ENCODE peak calls at places on chromosomes 16 and 17, in seven cellular contexts. Q is GF-D8; T is germinal center; U is left ventricle myocardium inferior; I is progenitor cell of endocrine pancreas; J is GM04504; A is activated naive CD4-positive, alpha-beta T cell. W is an unnamed sample.
A peak's percentile ranks its signal among the peaks of the same experiment; 100 is the strongest.

GRCh38 chr16:10601444-10602401 is 21.3 kb upstream of the EMP2 start:
- DNase-seq in Q (no peak), T (no peak), U (peak; percentile 41), I (no peak), J (no peak), A (no peak), W (no peak)

GRCh38 chr17:30188211-30188939 is 47.1 kb downstream of the SLC6A4 start:
- DNase-seq in Q (no peak), T (no peak), U (no peak), I (no peak), J (no peak), A (no peak), W (no peak)

GRCh38 chr16:364595-365491 is 5.5 kb downstream of the MRPL28 start:
- DNase-seq in Q (no peak), T (no peak), U (no peak), I (no peak), J (no peak), A (no peak), W (no peak)

GRCh38 chr17:55527520-55528118 is 16.4 kb upstream of the SMIM36 start:
- DNase-seq in Q (no peak), T (peak; percentile 15), U (no peak), I (peak; percentile 22), J (peak; percentile 22), A (no peak), W (peak; percentile 13)

GRCh38 chr16:76931186-76931585 is 259.8 kb upstream of the MON1B start:
- DNase-seq in Q (no peak), T (no peak), U (no peak), I (no peak), J (no peak), A (no peak), W (no peak)

GRCh38 chr16:23836404-23837291 is 865 bp downstream of the PRKCB start:
- DNase-seq in Q (no peak), T (peak; percentile 76), U (peak; percentile 19), I (no peak), J (no peak), A (peak; percentile 57), W (no peak)

GRCh38 chr17:41308251-41308917 is 725 bp downstream of the KRTAP16-1 start:
- DNase-seq in Q (peak; percentile 71), T (peak; percentile 81), U (peak; percentile 58), I (no peak), J (no peak), A (peak; percentile 74), W (peak; percentile 96)

GRCh38 chr16:5296163-5296562 is 198.6 kb upstream of the EEF2KMT start:
- DNase-seq in Q (no peak), T (no peak), U (no peak), I (no peak), J (no peak), A (no peak), W (no peak)

GRCh38 chr17:70089513-70090148 is 14.6 kb downstream of the KCNJ16 start:
- DNase-seq in Q (no peak), T (no peak), U (no peak), I (no peak), J (no peak), A (no peak), W (no peak)

GRCh38 chr16:85528528-85529387 is 84.4 kb upstream of the GSE1 start:
- DNase-seq in Q (no peak), T (peak; percentile 36), U (no peak), I (no peak), J (no peak), A (no peak), W (no peak)

GRCh38 chr17:61467416-61468262 is 15.4 kb downstream of the TBX4 start:
- DNase-seq in Q (no peak), T (no peak), U (peak; percentile 44), I (no peak), J (no peak), A (no peak), W (no peak)

GRCh38 chr17:79950711-79951110 is 85.0 kb downstream of the TBC1D16 start:
- DNase-seq in Q (no peak), T (no peak), U (no peak), I (no peak), J (no peak), A (no peak), W (no peak)

GRCh38 chr17:77542551-77543490 is 402.1 kb downstream of the SEC14L1 start:
- DNase-seq in Q (peak; percentile 4), T (peak; percentile 56), U (peak; percentile 81), I (peak; percentile 56), J (peak; percentile 60), A (peak; percentile 49), W (peak; percentile 81)

GRCh38 chr17:4539025-4539424 is 16.2 kb downstream of the MYBBP1A start:
- DNase-seq in Q (no peak), T (no peak), U (no peak), I (no peak), J (no peak), A (no peak), W (no peak)

GRCh38 chr16:66364117-66364958 is 2.2 kb upstream of the CDH5 start:
- DNase-seq in Q (no peak), T (no peak), U (peak; percentile 62), I (no peak), J (no peak), A (no peak), W (no peak)

GRCh38 chr17:78974635-78975591 is 4.8 kb downstream of the LGALS3BP start:
- DNase-seq in Q (peak; percentile 3), T (no peak), U (peak; percentile 64), I (no peak), J (peak; percentile 70), A (no peak), W (no peak)

GRCh38 chr16:23432176-23433128 is 20.5 kb downstream of the COG7 start:
- DNase-seq in Q (no peak), T (no peak), U (no peak), I (no peak), J (no peak), A (no peak), W (peak; percentile 55)

GRCh38 chr17:34178047-34178446 is 77.0 kb upstream of the CCL2 start:
- DNase-seq in Q (no peak), T (no peak), U (no peak), I (no peak), J (no peak), A (no peak), W (no peak)

GRCh38 chr16:25006504-25007055 is 8.6 kb downstream of the ARHGAP17 start:
- DNase-seq in Q (peak; percentile 14), T (no peak), U (no peak), I (no peak), J (no peak), A (no peak), W (no peak)

GRCh38 chr16:49750341-49751011 is 105.4 kb downstream of the ZNF423 start:
- DNase-seq in Q (no peak), T (no peak), U (no peak), I (no peak), J (no peak), A (no peak), W (no peak)

GRCh38 chr17:6387858-6388257 is 47.1 kb downstream of the AIPL1 start:
- DNase-seq in Q (no peak), T (no peak), U (no peak), I (no peak), J (no peak), A (no peak), W (no peak)

GRCh38 chr16:70715860-70716357 is 30.1 kb upstream of the MTSS2 start:
- DNase-seq in Q (no peak), T (no peak), U (no peak), I (no peak), J (no peak), A (no peak), W (no peak)

GRCh38 chr16:66923247-66923851 is 2.0 kb downstream of the RRAD start:
- DNase-seq in Q (no peak), T (no peak), U (peak; percentile 71), I (no peak), J (no peak), A (no peak), W (no peak)

GRCh38 chr16:9331503-9331902 is 240.1 kb downstream of the HAPSTR1 start:
- DNase-seq in Q (no peak), T (no peak), U (no peak), I (no peak), J (no peak), A (no peak), W (no peak)